ENCODE peak calls at places on chromosomes 5 and 9, in ten cellular contexts. One of them, this sample, is unnamed.

GRCh38 chr9:20028849-20029231 is 240.0 kb upstream of the SLC24A2 start:
- DNase-seq in tibial artery: no peak
- DNase-seq in heart right ventricle: peak
- DNase-seq in astrocyte: peak
- DNase-seq in kidney: no peak
- DNase-seq in prostate gland: no peak
- DNase-seq in cardiac muscle cell: no peak
- DNase-seq in right atrium auricular region: no peak
- DNase-seq in A549: no peak
- DNase-seq in body of pancreas: no peak
- DNase-seq in this sample: no peak

GRCh38 chr5:4295663-4296339 is 700.2 kb downstream of the IRX1 start:
- DNase-seq in tibial artery: no peak
- DNase-seq in heart right ventricle: no peak
- DNase-seq in astrocyte: peak
- DNase-seq in kidney: no peak
- DNase-seq in prostate gland: no peak
- DNase-seq in cardiac muscle cell: no peak
- DNase-seq in right atrium auricular region: no peak
- DNase-seq in A549: no peak
- DNase-seq in body of pancreas: no peak
- DNase-seq in this sample: no peak

GRCh38 chr5:175541264-175541663 is 62.9 kb downstream of the SFXN1 start:
- DNase-seq in tibial artery: no peak
- DNase-seq in heart right ventricle: no peak
- DNase-seq in astrocyte: no peak
- DNase-seq in kidney: no peak
- DNase-seq in prostate gland: no peak
- DNase-seq in cardiac muscle cell: no peak
- DNase-seq in right atrium auricular region: no peak
- DNase-seq in A549: no peak
- DNase-seq in body of pancreas: no peak
- DNase-seq in this sample: no peak

GRCh38 chr5:76591366-76591765 is 31.8 kb downstream of the F2RL2 start:
- DNase-seq in tibial artery: no peak
- DNase-seq in heart right ventricle: no peak
- DNase-seq in astrocyte: no peak
- DNase-seq in kidney: no peak
- DNase-seq in prostate gland: no peak
- DNase-seq in cardiac muscle cell: no peak
- DNase-seq in right atrium auricular region: no peak
- DNase-seq in A549: no peak
- DNase-seq in body of pancreas: no peak
- DNase-seq in this sample: no peak

GRCh38 chr9:137634016-137634415 is 15.2 kb downstream of the EHMT1 start:
- DNase-seq in tibial artery: no peak
- DNase-seq in heart right ventricle: no peak
- DNase-seq in astrocyte: no peak
- DNase-seq in kidney: no peak
- DNase-seq in prostate gland: no peak
- DNase-seq in cardiac muscle cell: no peak
- DNase-seq in right atrium auricular region: no peak
- DNase-seq in A549: no peak
- DNase-seq in body of pancreas: no peak
- DNase-seq in this sample: no peak

GRCh38 chr9:93097496-93098205 is 1.6 kb downstream of the CARD19 start:
- DNase-seq in tibial artery: peak
- DNase-seq in heart right ventricle: no peak
- DNase-seq in astrocyte: no peak
- DNase-seq in kidney: peak
- DNase-seq in prostate gland: no peak
- DNase-seq in cardiac muscle cell: no peak
- DNase-seq in right atrium auricular region: no peak
- DNase-seq in A549: no peak
- DNase-seq in body of pancreas: peak
- DNase-seq in this sample: peak

GRCh38 chr5:61620660-61621650 is 288.9 kb downstream of the ZSWIM6 start:
- DNase-seq in tibial artery: no peak
- DNase-seq in heart right ventricle: no peak
- DNase-seq in astrocyte: no peak
- DNase-seq in kidney: peak
- DNase-seq in prostate gland: peak
- DNase-seq in cardiac muscle cell: no peak
- DNase-seq in right atrium auricular region: no peak
- DNase-seq in A549: no peak
- DNase-seq in body of pancreas: no peak
- DNase-seq in this sample: no peak

GRCh38 chr5:66960373-66961137 is 236.0 kb downstream of the CD180 start:
- DNase-seq in tibial artery: no peak
- DNase-seq in heart right ventricle: no peak
- DNase-seq in astrocyte: peak
- DNase-seq in kidney: no peak
- DNase-seq in prostate gland: no peak
- DNase-seq in cardiac muscle cell: peak
- DNase-seq in right atrium auricular region: no peak
- DNase-seq in A549: no peak
- DNase-seq in body of pancreas: no peak
- DNase-seq in this sample: no peak

GRCh38 chr9:131633491-131634031 is 88.2 kb downstream of the PRRT1B start:
- DNase-seq in tibial artery: no peak
- DNase-seq in heart right ventricle: no peak
- DNase-seq in astrocyte: peak
- DNase-seq in kidney: no peak
- DNase-seq in prostate gland: no peak
- DNase-seq in cardiac muscle cell: no peak
- DNase-seq in right atrium auricular region: no peak
- DNase-seq in A549: no peak
- DNase-seq in body of pancreas: no peak
- DNase-seq in this sample: no peak

GRCh38 chr5:148740966-148741742 is 85.3 kb upstream of the ADRB2 start:
- DNase-seq in tibial artery: no peak
- DNase-seq in heart right ventricle: no peak
- DNase-seq in astrocyte: peak
- DNase-seq in kidney: peak
- DNase-seq in prostate gland: peak
- DNase-seq in cardiac muscle cell: peak
- DNase-seq in right atrium auricular region: no peak
- DNase-seq in A549: peak
- DNase-seq in body of pancreas: no peak
- DNase-seq in this sample: no peak

GRCh38 chr5:143106175-143106574 is 297.3 kb downstream of the NR3C1 start:
- DNase-seq in tibial artery: no peak
- DNase-seq in heart right ventricle: peak
- DNase-seq in astrocyte: peak
- DNase-seq in kidney: no peak
- DNase-seq in prostate gland: no peak
- DNase-seq in cardiac muscle cell: peak
- DNase-seq in right atrium auricular region: no peak
- DNase-seq in A549: peak
- DNase-seq in body of pancreas: peak
- DNase-seq in this sample: no peak
- TF ChIP-seq CTCF in tibial artery: peak
- TF ChIP-seq CTCF in heart right ventricle: peak
- TF ChIP-seq CTCF in astrocyte: no peak
- TF ChIP-seq CTCF in kidney: peak
- TF ChIP-seq CTCF in prostate gland: peak
- TF ChIP-seq CTCF in cardiac muscle cell: peak
- TF ChIP-seq CTCF in right atrium auricular region: peak
- TF ChIP-seq CTCF in A549: peak
- TF ChIP-seq CTCF in body of pancreas: peak
- TF ChIP-seq CTCF in this sample: no peak

GRCh38 chr9:14298607-14299022 is 15.3 kb downstream of the NFIB start:
- DNase-seq in tibial artery: no peak
- DNase-seq in heart right ventricle: no peak
- DNase-seq in astrocyte: no peak
- DNase-seq in kidney: no peak
- DNase-seq in prostate gland: no peak
- DNase-seq in cardiac muscle cell: no peak
- DNase-seq in right atrium auricular region: no peak
- DNase-seq in A549: no peak
- DNase-seq in body of pancreas: no peak
- DNase-seq in this sample: no peak
- H3K4me3 ChIP-seq in tibial artery: peak
- H3K4me3 ChIP-seq in heart right ventricle: no peak
- H3K4me3 ChIP-seq in astrocyte: no peak
- H3K4me3 ChIP-seq in kidney: peak
- H3K4me3 ChIP-seq in prostate gland: no peak
- H3K4me3 ChIP-seq in cardiac muscle cell: no peak
- H3K4me3 ChIP-seq in right atrium auricular region: no peak
- H3K4me3 ChIP-seq in A549: no peak
- H3K4me3 ChIP-seq in body of pancreas: no peak
- H3K4me3 ChIP-seq in this sample: no peak

GRCh38 chr5:38013107-38013506 is 173.3 kb upstream of the GDNF start:
- DNase-seq in tibial artery: no peak
- DNase-seq in heart right ventricle: no peak
- DNase-seq in astrocyte: no peak
- DNase-seq in kidney: no peak
- DNase-seq in prostate gland: no peak
- DNase-seq in cardiac muscle cell: no peak
- DNase-seq in right atrium auricular region: no peak
- DNase-seq in A549: no peak
- DNase-seq in body of pancreas: no peak
- DNase-seq in this sample: no peak

GRCh38 chr5:38008198-38008597 is 168.4 kb upstream of the GDNF start:
- DNase-seq in tibial artery: no peak
- DNase-seq in heart right ventricle: no peak
- DNase-seq in astrocyte: no peak
- DNase-seq in kidney: no peak
- DNase-seq in prostate gland: no peak
- DNase-seq in cardiac muscle cell: no peak
- DNase-seq in right atrium auricular region: no peak
- DNase-seq in A549: no peak
- DNase-seq in body of pancreas: no peak
- DNase-seq in this sample: no peak

GRCh38 chr5:38011641-38012188 is 171.9 kb upstream of the GDNF start:
- DNase-seq in tibial artery: no peak
- DNase-seq in heart right ventricle: no peak
- DNase-seq in astrocyte: no peak
- DNase-seq in kidney: no peak
- DNase-seq in prostate gland: no peak
- DNase-seq in cardiac muscle cell: no peak
- DNase-seq in right atrium auricular region: no peak
- DNase-seq in A549: no peak
- DNase-seq in body of pancreas: no peak
- DNase-seq in this sample: no peak

DNA sequence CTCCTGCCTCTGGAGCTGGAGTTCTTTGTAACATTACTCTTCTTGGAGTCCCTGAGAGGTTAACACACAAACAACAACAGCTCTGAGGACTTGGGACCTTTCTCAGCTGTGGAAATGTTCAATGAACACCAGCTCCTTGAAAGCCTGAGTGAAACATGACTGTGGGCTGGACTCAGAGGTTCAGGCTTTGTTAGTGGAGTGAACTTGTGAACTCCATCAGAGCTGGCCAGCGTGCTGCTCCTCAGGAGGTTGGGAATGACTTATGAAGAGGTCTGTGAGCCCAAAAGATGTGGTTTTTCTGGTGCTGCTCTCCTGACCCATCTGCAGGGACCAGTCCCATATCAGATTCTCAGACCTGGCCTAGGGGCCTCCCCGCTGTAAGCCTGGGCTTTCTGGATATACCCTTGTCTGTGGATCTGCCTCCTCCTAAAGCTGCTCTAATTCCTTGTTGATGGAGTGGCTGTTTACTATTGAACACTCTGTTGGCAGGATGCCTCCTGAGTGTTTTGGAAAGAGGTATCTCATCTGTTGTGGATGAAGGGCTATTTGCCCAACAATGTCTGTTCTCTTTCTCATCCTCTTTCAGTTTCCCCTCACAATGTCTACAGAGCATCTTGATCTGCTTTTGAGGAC is 170.0 kb upstream of the GDNF start:
- DNase-seq in tibial artery: no peak
- DNase-seq in heart right ventricle: no peak
- DNase-seq in astrocyte: no peak
- DNase-seq in kidney: no peak
- DNase-seq in prostate gland: no peak
- DNase-seq in cardiac muscle cell: no peak
- DNase-seq in right atrium auricular region: no peak
- DNase-seq in A549: no peak
- DNase-seq in body of pancreas: no peak
- DNase-seq in this sample: no peak
- H3K27ac ChIP-seq in tibial artery: no peak
- H3K27ac ChIP-seq in heart right ventricle: no peak
- H3K27ac ChIP-seq in astrocyte: no peak
- H3K27ac ChIP-seq in kidney: no peak
- H3K27ac ChIP-seq in prostate gland: no peak
- H3K27ac ChIP-seq in cardiac muscle cell: no peak
- H3K27ac ChIP-seq in right atrium auricular region: no peak
- H3K27ac ChIP-seq in A549: no peak
- H3K27ac ChIP-seq in body of pancreas: no peak
- H3K27ac ChIP-seq in this sample: no peak

GRCh38 chr5:109916481-109917153 is 226.9 kb downstream of the MAN2A1 start:
- DNase-seq in tibial artery: no peak
- DNase-seq in heart right ventricle: no peak
- DNase-seq in astrocyte: no peak
- DNase-seq in kidney: no peak
- DNase-seq in prostate gland: no peak
- DNase-seq in cardiac muscle cell: no peak
- DNase-seq in right atrium auricular region: no peak
- DNase-seq in A549: no peak
- DNase-seq in body of pancreas: no peak
- DNase-seq in this sample: no peak

GRCh38 chr5:109917966-109918365 is 228.2 kb downstream of the MAN2A1 start:
- DNase-seq in tibial artery: no peak
- DNase-seq in heart right ventricle: no peak
- DNase-seq in astrocyte: no peak
- DNase-seq in kidney: no peak
- DNase-seq in prostate gland: no peak
- DNase-seq in cardiac muscle cell: no peak
- DNase-seq in right atrium auricular region: no peak
- DNase-seq in A549: no peak
- DNase-seq in body of pancreas: no peak
- DNase-seq in this sample: no peak

GRCh38 chr5:109914906-109915305 is 225.2 kb downstream of the MAN2A1 start:
- DNase-seq in tibial artery: no peak
- DNase-seq in heart right ventricle: no peak
- DNase-seq in astrocyte: no peak
- DNase-seq in kidney: no peak
- DNase-seq in prostate gland: no peak
- DNase-seq in cardiac muscle cell: no peak
- DNase-seq in right atrium auricular region: no peak
- DNase-seq in A549: no peak
- DNase-seq in body of pancreas: no peak
- DNase-seq in this sample: no peak

GRCh38 chr5:109920736-109921135 is 231.0 kb downstream of the MAN2A1 start:
- DNase-seq in tibial artery: no peak
- DNase-seq in heart right ventricle: no peak
- DNase-seq in astrocyte: no peak
- DNase-seq in kidney: no peak
- DNase-seq in prostate gland: no peak
- DNase-seq in cardiac muscle cell: no peak
- DNase-seq in right atrium auricular region: no peak
- DNase-seq in A549: no peak
- DNase-seq in body of pancreas: no peak
- DNase-seq in this sample: no peak

GRCh38 chr5:109917154-109917546 is 227.4 kb downstream of the MAN2A1 start:
- DNase-seq in tibial artery: no peak
- DNase-seq in heart right ventricle: no peak
- DNase-seq in astrocyte: no peak
- DNase-seq in kidney: no peak
- DNase-seq in prostate gland: no peak
- DNase-seq in cardiac muscle cell: no peak
- DNase-seq in right atrium auricular region: no peak
- DNase-seq in A549: no peak
- DNase-seq in body of pancreas: no peak
- DNase-seq in this sample: no peak
- TF ChIP-seq CTCF in tibial artery: no peak
- TF ChIP-seq CTCF in heart right ventricle: no peak
- TF ChIP-seq CTCF in astrocyte: no peak
- TF ChIP-seq CTCF in kidney: no peak
- TF ChIP-seq CTCF in prostate gland: no peak
- TF ChIP-seq CTCF in cardiac muscle cell: no peak
- TF ChIP-seq CTCF in right atrium auricular region: no peak
- TF ChIP-seq CTCF in A549: no peak
- TF ChIP-seq CTCF in body of pancreas: no peak
- TF ChIP-seq CTCF in this sample: no peak